ENCODE peak calls at places on chromosomes 5 and 9, in seven cellular contexts. S is heart right ventricle; O is stimulated activated naive CD8-positive, alpha-beta T cell treated with anti-CD3 and anti-CD28 coated beads, Interleukin-15, amount 100 ng/mL, for 72 hours; X is amniotic stem cell; M is AG08395; J is effector memory CD8-positive, alpha-beta T cell; V is endodermal cell. W is an unnamed sample.

GRCh38 chr5:66138572-66139116 is 5.5 kb upstream of the SREK1 start:
- DNase-seq in X (no peak), O (no peak), V (no peak), M (no peak), J (no peak), S (no peak), W (no peak)

GRCh38 chr9:121200346-121200745 is 1.3 kb downstream of the RAB14 start:
- DNase-seq in V (no peak), X (no peak), M (no peak), S (no peak), J (no peak), O (no peak), W (no peak)

GRCh38 chr9:114097613-114098020 is 1.5 kb downstream of the KIF12 start:
- DNase-seq in V (peak), O (no peak), J (no peak), M (no peak), X (no peak), S (no peak), W (peak)

GRCh38 chr9:87535817-87536539 is 38.3 kb downstream of the DAPK1 start:
- DNase-seq in O (peak), J (no peak), X (no peak), S (no peak), V (peak), M (no peak), W (no peak)

GRCh38 chr5:77972545-77973252 is 196.6 kb upstream of the TBCA start:
- DNase-seq in J (no peak), O (no peak), S (no peak), M (peak), V (peak), X (no peak), W (peak)

GRCh38 chr5:140647042-140647341 is 438 bp downstream of the NDUFA2 start:
- DNase-seq in J (no peak), S (no peak), X (no peak), O (no peak), V (no peak), M (no peak), W (no peak)

GRCh38 chr5:19605846-19606407 is 382.1 kb downstream of the CDH18 start:
- DNase-seq in X (no peak), O (no peak), J (no peak), V (no peak), M (no peak), S (no peak), W (no peak)

GRCh38 chr5:172424111-172424490 is 30.2 kb downstream of the SH3PXD2B start:
- DNase-seq in V (no peak), X (no peak), S (no peak), J (no peak), M (no peak), O (no peak), W (no peak)

GRCh38 chr9:90895786-90896185 is 94.2 kb downstream of the SYK start:
- DNase-seq in O (no peak), S (no peak), M (no peak), J (no peak), V (peak), X (no peak), W (no peak)

W was measured in ELF-1.